ENCODE peak calls at places on chromosomes 2 and 18, in eight cellular contexts. One of them, this sample, is unnamed.

GRCh38 chr2:234377761-234378341 is 119.0 kb downstream of the ARL4C start:
- DNase-seq in IMR-90: peak; percentile 74
- DNase-seq in HFFc6: no peak
- DNase-seq in stomach: no peak
- DNase-seq in pancreas: no peak
- DNase-seq in tibial artery: no peak
- DNase-seq in gastrocnemius medialis: no peak
- DNase-seq in Calu3: no peak
- DNase-seq in this sample: no peak

GRCh38 chr18:6747646-6748045 is 18.1 kb downstream of the ARHGAP28 start:
- DNase-seq in IMR-90: peak; percentile 97
- DNase-seq in HFFc6: peak; percentile 48
- DNase-seq in stomach: no peak
- DNase-seq in pancreas: no peak
- DNase-seq in tibial artery: no peak
- DNase-seq in gastrocnemius medialis: peak; percentile 67
- DNase-seq in Calu3: no peak
- DNase-seq in this sample: peak; percentile 91

GRCh38 chr2:105239924-105240323 is 1.6 kb upstream of the GPR45 start:
- DNase-seq in IMR-90: peak; percentile 94
- DNase-seq in HFFc6: peak; percentile 89
- DNase-seq in stomach: no peak
- DNase-seq in pancreas: no peak
- DNase-seq in tibial artery: no peak
- DNase-seq in gastrocnemius medialis: no peak
- DNase-seq in Calu3: no peak
- DNase-seq in this sample: no peak

GRCh38 chr2:222861411-222862067 is 703 bp downstream of the ACSL3 start:
- DNase-seq in IMR-90: no peak
- DNase-seq in HFFc6: no peak
- DNase-seq in stomach: peak; percentile 34
- DNase-seq in pancreas: no peak
- DNase-seq in tibial artery: peak; percentile 74
- DNase-seq in gastrocnemius medialis: peak; percentile 34
- DNase-seq in Calu3: peak; percentile 10
- DNase-seq in this sample: no peak

GRCh38 chr18:74760026-74760425 is 162.4 kb downstream of the ZNF407 start:
- DNase-seq in IMR-90: no peak
- DNase-seq in HFFc6: no peak
- DNase-seq in stomach: no peak
- DNase-seq in pancreas: no peak
- DNase-seq in tibial artery: no peak
- DNase-seq in gastrocnemius medialis: no peak
- DNase-seq in Calu3: no peak
- DNase-seq in this sample: no peak

GRCh38 chr2:126946323-126947089 is 47.8 kb downstream of the TEX51 start:
- DNase-seq in IMR-90: no peak
- DNase-seq in HFFc6: no peak
- DNase-seq in stomach: no peak
- DNase-seq in pancreas: no peak
- DNase-seq in tibial artery: no peak
- DNase-seq in gastrocnemius medialis: no peak
- DNase-seq in Calu3: no peak
- DNase-seq in this sample: no peak

GRCh38 chr2:69729266-69729665 is 12.7 kb upstream of the ANXA4 start:
- DNase-seq in IMR-90: no peak
- DNase-seq in HFFc6: no peak
- DNase-seq in stomach: no peak
- DNase-seq in pancreas: no peak
- DNase-seq in tibial artery: no peak
- DNase-seq in gastrocnemius medialis: no peak
- DNase-seq in Calu3: no peak
- DNase-seq in this sample: no peak

GRCh38 chr18:23588836-23589560 is 2.7 kb upstream of the NPC1 start:
- DNase-seq in IMR-90: no peak
- DNase-seq in HFFc6: no peak
- DNase-seq in stomach: no peak
- DNase-seq in pancreas: no peak
- DNase-seq in tibial artery: no peak
- DNase-seq in gastrocnemius medialis: no peak
- DNase-seq in Calu3: no peak
- DNase-seq in this sample: peak; percentile 42

GRCh38 chr18:25873833-25874232 is 216.6 kb downstream of the SS18 start:
- DNase-seq in IMR-90: peak; percentile 23
- DNase-seq in HFFc6: no peak
- DNase-seq in stomach: no peak
- DNase-seq in pancreas: no peak
- DNase-seq in tibial artery: no peak
- DNase-seq in gastrocnemius medialis: no peak
- DNase-seq in Calu3: no peak
- DNase-seq in this sample: peak; percentile 18

GRCh38 chr18:57813245-57813644 is 10.1 kb upstream of the ATP8B1 start:
- DNase-seq in IMR-90: peak; percentile 99
- DNase-seq in HFFc6: peak; percentile 91
- DNase-seq in stomach: no peak
- DNase-seq in pancreas: no peak
- DNase-seq in tibial artery: no peak
- DNase-seq in gastrocnemius medialis: no peak
- DNase-seq in Calu3: peak; percentile 43
- DNase-seq in this sample: peak; percentile 92

GRCh38 chr2:73947412-73948018 is 20.8 kb downstream of the DGUOK start:
- DNase-seq in IMR-90: no peak
- DNase-seq in HFFc6: no peak
- DNase-seq in stomach: no peak
- DNase-seq in pancreas: no peak
- DNase-seq in tibial artery: no peak
- DNase-seq in gastrocnemius medialis: no peak
- DNase-seq in Calu3: no peak
- DNase-seq in this sample: no peak

GRCh38 chr2:96498023-96498431 is 7.1 kb downstream of the NEURL3 start:
- DNase-seq in IMR-90: no peak
- DNase-seq in HFFc6: no peak
- DNase-seq in stomach: no peak
- DNase-seq in pancreas: no peak
- DNase-seq in tibial artery: peak; percentile 50
- DNase-seq in gastrocnemius medialis: no peak
- DNase-seq in Calu3: no peak
- DNase-seq in this sample: no peak

GRCh38 chr2:161166538-161167409 is 6.5 kb downstream of the TANK start:
- DNase-seq in IMR-90: peak; percentile 35
- DNase-seq in HFFc6: no peak
- DNase-seq in stomach: no peak
- DNase-seq in pancreas: no peak
- DNase-seq in tibial artery: no peak
- DNase-seq in gastrocnemius medialis: no peak
- DNase-seq in Calu3: no peak
- DNase-seq in this sample: peak; percentile 51

GRCh38 chr2:134228493-134228903 is 25.4 kb upstream of the MGAT5 start:
- DNase-seq in IMR-90: no peak
- DNase-seq in HFFc6: peak; percentile 42
- DNase-seq in stomach: no peak
- DNase-seq in pancreas: no peak
- DNase-seq in tibial artery: no peak
- DNase-seq in gastrocnemius medialis: no peak
- DNase-seq in Calu3: peak; percentile 50
- DNase-seq in this sample: no peak

GRCh38 chr2:135839713-135840112 is 2.7 kb upstream of the LCT start:
- DNase-seq in IMR-90: peak; percentile 86
- DNase-seq in HFFc6: peak; percentile 80
- DNase-seq in stomach: no peak
- DNase-seq in pancreas: no peak
- DNase-seq in tibial artery: no peak
- DNase-seq in gastrocnemius medialis: no peak
- DNase-seq in Calu3: no peak
- DNase-seq in this sample: no peak

GRCh38 chr2:230929381-230930148 is 4.5 kb upstream of the GPR55 start:
- DNase-seq in IMR-90: no peak
- DNase-seq in HFFc6: no peak
- DNase-seq in stomach: peak; percentile 23
- DNase-seq in pancreas: no peak
- DNase-seq in tibial artery: peak; percentile 33
- DNase-seq in gastrocnemius medialis: no peak
- DNase-seq in Calu3: no peak
- DNase-seq in this sample: no peak

GRCh38 chr2:149089068-149089467 is 50.6 kb downstream of the LYPD6B start:
- DNase-seq in IMR-90: no peak
- DNase-seq in HFFc6: peak; percentile 19
- DNase-seq in stomach: no peak
- DNase-seq in pancreas: no peak
- DNase-seq in tibial artery: no peak
- DNase-seq in gastrocnemius medialis: no peak
- DNase-seq in Calu3: no peak
- DNase-seq in this sample: peak; percentile 44

GRCh38 chr2:140988597-140988996 is 1142.2 kb downstream of the LRP1B start:
- DNase-seq in IMR-90: peak; percentile 8
- DNase-seq in HFFc6: no peak
- DNase-seq in stomach: no peak
- DNase-seq in pancreas: no peak
- DNase-seq in tibial artery: no peak
- DNase-seq in gastrocnemius medialis: no peak
- DNase-seq in Calu3: no peak
- DNase-seq in this sample: peak; percentile 17

GRCh38 chr18:610214-610928 is 13.6 kb downstream of the CLUL1 start:
- DNase-seq in IMR-90: no peak
- DNase-seq in HFFc6: no peak
- DNase-seq in stomach: no peak
- DNase-seq in pancreas: no peak
- DNase-seq in tibial artery: no peak
- DNase-seq in gastrocnemius medialis: no peak
- DNase-seq in Calu3: no peak
- DNase-seq in this sample: no peak

GRCh38 chr2:240640939-240641338 is 15.7 kb downstream of the GPR35 start:
- DNase-seq in IMR-90: no peak
- DNase-seq in HFFc6: no peak
- DNase-seq in stomach: peak; percentile 50
- DNase-seq in pancreas: peak; percentile 85
- DNase-seq in tibial artery: peak; percentile 35
- DNase-seq in gastrocnemius medialis: no peak
- DNase-seq in Calu3: peak; percentile 83
- DNase-seq in this sample: no peak

GRCh38 chr2:74366036-74366435 is 14.1 kb downstream of the DCTN1 start:
- DNase-seq in IMR-90: no peak
- DNase-seq in HFFc6: no peak
- DNase-seq in stomach: no peak
- DNase-seq in pancreas: no peak
- DNase-seq in tibial artery: no peak
- DNase-seq in gastrocnemius medialis: no peak
- DNase-seq in Calu3: no peak
- DNase-seq in this sample: no peak

GRCh38 chr18:6269933-6270332 is 144.8 kb downstream of the L3MBTL4 start:
- DNase-seq in IMR-90: no peak
- DNase-seq in HFFc6: no peak
- DNase-seq in stomach: no peak
- DNase-seq in pancreas: no peak
- DNase-seq in tibial artery: no peak
- DNase-seq in gastrocnemius medialis: no peak
- DNase-seq in Calu3: no peak
- DNase-seq in this sample: no peak

GRCh38 chr2:37454851-37455762 is 110.7 kb downstream of the QPCT start:
- DNase-seq in IMR-90: no peak
- DNase-seq in HFFc6: no peak
- DNase-seq in stomach: no peak
- DNase-seq in pancreas: no peak
- DNase-seq in tibial artery: no peak
- DNase-seq in gastrocnemius medialis: no peak
- DNase-seq in Calu3: no peak
- DNase-seq in this sample: peak; percentile 69

GRCh38 chr18:13217971-13218375 is 587 bp upstream of the LDLRAD4 start:
- DNase-seq in IMR-90: no peak
- DNase-seq in HFFc6: no peak
- DNase-seq in stomach: no peak
- DNase-seq in pancreas: peak; percentile 75
- DNase-seq in tibial artery: no peak
- DNase-seq in gastrocnemius medialis: no peak
- DNase-seq in Calu3: no peak
- DNase-seq in this sample: no peak

GRCh38 chr2:17894005-17894404 is 15.5 kb downstream of the KCNS3 start:
- DNase-seq in IMR-90: peak; percentile 14
- DNase-seq in HFFc6: no peak
- DNase-seq in stomach: no peak
- DNase-seq in pancreas: no peak
- DNase-seq in tibial artery: no peak
- DNase-seq in gastrocnemius medialis: no peak
- DNase-seq in Calu3: no peak
- DNase-seq in this sample: no peak
- TF ChIP-seq CTCF in IMR-90: no peak
- TF ChIP-seq CTCF in HFFc6: no peak
- TF ChIP-seq CTCF in stomach: no peak
- TF ChIP-seq CTCF in pancreas: no peak
- TF ChIP-seq CTCF in tibial artery: no peak
- TF ChIP-seq CTCF in gastrocnemius medialis: no peak
- TF ChIP-seq CTCF in Calu3: no peak
- TF ChIP-seq CTCF in this sample: no peak

GRCh38 chr18:10131783-10132381 is 218.1 kb downstream of the VAPA start:
- DNase-seq in IMR-90: no peak
- DNase-seq in HFFc6: no peak
- DNase-seq in stomach: no peak
- DNase-seq in pancreas: peak; percentile 76
- DNase-seq in tibial artery: no peak
- DNase-seq in gastrocnemius medialis: no peak
- DNase-seq in Calu3: peak; percentile 24
- DNase-seq in this sample: no peak
- TF ChIP-seq CTCF in IMR-90: no peak
- TF ChIP-seq CTCF in HFFc6: no peak
- TF ChIP-seq CTCF in stomach: no peak
- TF ChIP-seq CTCF in pancreas: no peak
- TF ChIP-seq CTCF in tibial artery: no peak
- TF ChIP-seq CTCF in gastrocnemius medialis: no peak
- TF ChIP-seq CTCF in Calu3: no peak
- TF ChIP-seq CTCF in this sample: no peak

DNA sequence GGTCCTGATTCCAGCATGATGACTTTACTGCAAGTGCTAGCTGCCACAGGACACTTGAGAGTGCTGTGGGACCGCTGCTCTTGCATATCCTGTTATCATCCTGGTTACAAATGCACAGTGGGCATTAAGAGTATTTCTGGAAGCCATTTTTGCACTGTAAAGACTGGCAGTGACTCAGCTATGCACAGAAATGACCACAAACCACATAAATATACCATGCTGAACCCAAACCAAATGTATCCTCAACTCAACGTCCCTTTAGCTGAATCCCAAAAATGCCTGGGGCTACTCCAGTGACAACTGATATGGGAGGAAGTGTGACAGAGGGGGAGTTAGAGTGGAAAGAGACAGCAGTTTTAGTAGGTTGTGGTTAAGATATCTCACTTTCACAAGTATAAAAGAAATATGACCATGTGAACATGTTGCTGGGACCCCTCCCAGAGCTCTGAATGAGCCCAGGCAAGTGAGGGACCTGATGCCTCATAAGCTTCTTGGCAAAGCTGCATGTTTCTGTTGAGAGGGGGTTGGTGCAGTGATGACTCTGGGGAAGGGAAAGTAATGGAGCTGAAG is 37.3 kb downstream of the RHBDD1 start:
- DNase-seq in IMR-90: peak; percentile 59
- DNase-seq in HFFc6: peak; percentile 65
- DNase-seq in stomach: no peak
- DNase-seq in pancreas: no peak
- DNase-seq in tibial artery: no peak
- DNase-seq in gastrocnemius medialis: no peak
- DNase-seq in Calu3: no peak
- DNase-seq in this sample: no peak
- TF ChIP-seq CTCF in IMR-90: peak; percentile 22
- TF ChIP-seq CTCF in HFFc6: peak; percentile 30
- TF ChIP-seq CTCF in stomach: no peak
- TF ChIP-seq CTCF in pancreas: no peak
- TF ChIP-seq CTCF in tibial artery: no peak
- TF ChIP-seq CTCF in gastrocnemius medialis: no peak
- TF ChIP-seq CTCF in Calu3: no peak
- TF ChIP-seq CTCF in this sample: no peak

GRCh38 chr2:164773635-164774034 is 68.0 kb downstream of the COBLL1 start:
- DNase-seq in IMR-90: no peak
- DNase-seq in HFFc6: no peak
- DNase-seq in stomach: no peak
- DNase-seq in pancreas: no peak
- DNase-seq in tibial artery: no peak
- DNase-seq in gastrocnemius medialis: no peak
- DNase-seq in Calu3: no peak
- DNase-seq in this sample: no peak
- TF ChIP-seq CTCF in IMR-90: no peak
- TF ChIP-seq CTCF in HFFc6: no peak
- TF ChIP-seq CTCF in stomach: no peak
- TF ChIP-seq CTCF in pancreas: no peak
- TF ChIP-seq CTCF in tibial artery: no peak
- TF ChIP-seq CTCF in gastrocnemius medialis: no peak
- TF ChIP-seq CTCF in Calu3: no peak
- TF ChIP-seq CTCF in this sample: no peak